ENCODE peak calls at places on chromosomes 13 and 19, in eight cellular contexts. L is A549, I is body of pancreas, P is adrenal gland, R is ovary, B is sigmoid colon, O is testis, U is uterus. G is an unnamed sample.
A peak's percentile ranks its signal among the peaks of the same experiment; 100 is the strongest.

GRCh38 chr19:33390120-33390907 is 16.8 kb downstream of the CEBPG start:
- DNase-seq in P (no peak), U (peak; percentile 88), L (no peak), I (peak; percentile 39), R (peak; percentile 65), B (peak; percentile 91), O (peak; percentile 62), G (no peak)

GRCh38 chr13:98984118-98984517 is 6.3 kb upstream of the DOCK9 start:
- DNase-seq in P (no peak), U (no peak), L (no peak), O (no peak), R (no peak), B (no peak), I (no peak), G (no peak)

GRCh38 chr19:33580026-33580644 is 41.6 kb upstream of the CHST8 start:
- DNase-seq in U (no peak), P (no peak), L (no peak), R (no peak), I (peak; percentile 30), O (no peak), B (no peak), G (no peak)

GRCh38 chr19:31612873-31613272 is 263.6 kb upstream of the TSHZ3 start:
- DNase-seq in R (no peak), O (no peak), I (no peak), B (no peak), U (no peak), P (no peak), L (no peak), G (no peak)

GRCh38 chr19:47430041-47430802 is 10.9 kb upstream of the MEIS3 start:
- DNase-seq in U (no peak), L (no peak), B (no peak), P (peak; percentile 65), O (peak; percentile 56), R (no peak), I (peak; percentile 51), G (peak; percentile 43)

GRCh38 chr19:51511353-51511752 is 9.8 kb upstream of the SIGLEC12 start:
- DNase-seq in I (no peak), U (no peak), B (no peak), P (no peak), L (no peak), O (peak; percentile 23), R (no peak), G (peak; percentile 38)

GRCh38 chr19:14413765-14414171 is 5.4 kb downstream of the DDX39A start:
- DNase-seq in U (no peak), P (no peak), R (no peak), O (no peak), I (no peak), B (no peak), L (no peak), G (no peak)

GRCh38 chr13:90205911-90206310 is 1141.6 kb upstream of the MIR17HG start:
- DNase-seq in R (no peak), O (no peak), B (no peak), U (no peak), P (no peak), I (no peak), L (no peak), G (no peak)

GRCh38 chr13:47332149-47332548 is 435.3 kb upstream of the HTR2A start:
- DNase-seq in O (no peak), R (no peak), B (no peak), P (no peak), U (no peak), I (no peak), L (no peak), G (no peak)

GRCh38 chr19:19599190-19599535 is 19.3 kb downstream of the PBX4 start:
- DNase-seq in R (no peak), B (no peak), L (no peak), O (no peak), P (no peak), U (no peak), I (no peak), G (no peak)

GRCh38 chr13:99981115-99982020 is at the start of gene ZIC2:
- DNase-seq in O (no peak), U (no peak), R (peak; percentile 29), I (no peak), B (no peak), P (no peak), L (no peak), G (peak; percentile 70)

GRCh38 chr19:40689339-40690049 is 957 bp downstream of the NUMBL start:
- DNase-seq in R (peak; percentile 65), B (no peak), P (no peak), O (no peak), I (no peak), L (no peak), U (no peak), G (peak; percentile 52)

GRCh38 chr19:3817761-3818160 is 31.6 kb upstream of the MATK start:
- DNase-seq in B (no peak), P (no peak), U (no peak), R (no peak), I (no peak), O (no peak), L (no peak), G (no peak)
- TF ChIP-seq POLR2A in B (no peak), P (no peak), U (no peak), R (no peak), I (no peak), O (no peak), L (no peak), G (no peak)

GRCh38 chr19:8039231-8039630 is 13.3 kb upstream of the CCL25 start:
- DNase-seq in B (no peak), L (no peak), P (no peak), O (no peak), I (no peak), R (no peak), U (no peak), G (no peak)
- TF ChIP-seq POLR2A in B (no peak), L (no peak), P (no peak), O (no peak), I (no peak), R (no peak), U (no peak), G (no peak)

DNA sequence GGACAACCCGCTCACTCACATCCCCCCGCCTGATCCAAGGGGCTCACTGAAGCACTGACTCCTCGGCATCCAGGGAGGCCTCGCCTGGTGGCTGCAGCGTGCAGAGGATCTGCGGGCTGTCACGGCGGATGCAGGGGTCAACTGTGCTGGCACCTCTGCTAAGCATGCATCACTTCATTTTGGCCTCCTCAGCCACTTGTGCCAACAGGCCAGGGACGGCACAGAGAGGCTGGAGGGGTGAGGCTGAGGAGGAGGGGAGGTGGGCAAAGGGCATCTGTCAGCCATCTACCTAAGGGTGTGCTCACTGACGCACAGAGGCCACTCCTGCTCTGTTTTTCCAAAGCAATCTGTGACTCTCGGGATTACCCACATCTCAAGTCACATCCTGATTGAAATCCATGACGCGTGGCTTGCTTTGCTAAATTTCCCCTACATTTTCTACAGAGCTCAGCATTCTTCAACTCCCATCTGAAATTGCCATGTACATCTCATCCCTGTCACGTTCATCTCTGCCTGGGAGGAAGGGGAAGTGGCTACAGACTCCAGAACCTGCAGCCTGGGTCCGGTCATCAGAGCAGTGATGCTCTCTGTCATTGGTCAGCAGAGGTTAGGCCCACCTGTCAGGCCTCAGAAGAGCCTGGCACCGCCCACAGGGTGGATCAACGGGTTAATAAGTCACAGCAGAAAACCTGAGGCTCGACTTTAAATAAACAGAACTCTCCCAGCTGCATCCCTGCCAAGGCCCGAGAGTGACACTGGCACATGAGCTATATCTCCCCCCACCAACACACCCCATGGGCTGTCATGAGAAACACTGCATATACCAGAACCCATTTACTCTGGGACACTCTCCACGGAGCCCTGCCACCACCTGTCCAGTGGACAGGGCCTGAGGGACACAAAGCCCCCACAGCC is 17.6 kb downstream of the ELL start:
- DNase-seq in R (no peak), I (peak; percentile 66), U (no peak), L (no peak), P (no peak), O (no peak), B (no peak), G (no peak)
- TF ChIP-seq POLR2A in R (no peak), I (no peak), U (no peak), L (no peak), P (no peak), O (no peak), B (no peak), G (no peak)

GRCh38 chr13:30341815-30342570 is 34.6 kb upstream of the KATNAL1 start:
- DNase-seq in L (no peak), O (peak; percentile 85), I (peak; percentile 90), P (peak; percentile 93), B (peak; percentile 97), R (peak; percentile 77), U (peak; percentile 90), G (no peak)

GRCh38 chr13:30338331-30338851 is 31.0 kb upstream of the KATNAL1 start:
- DNase-seq in R (no peak), L (no peak), O (no peak), B (no peak), I (no peak), P (peak; percentile 83), U (no peak), G (peak; percentile 22)

GRCh38 chr13:30338952-30339351 is 31.6 kb upstream of the KATNAL1 start:
- DNase-seq in R (no peak), L (no peak), I (no peak), O (no peak), B (no peak), P (no peak), U (no peak), G (peak; percentile 10)

GRCh38 chr13:30340367-30341184 is 33.2 kb upstream of the KATNAL1 start:
- DNase-seq in B (peak; percentile 95), U (peak; percentile 84), I (peak; percentile 50), L (no peak), O (peak; percentile 40), P (peak; percentile 90), R (peak; percentile 45), G (peak; percentile 79)

DNA sequence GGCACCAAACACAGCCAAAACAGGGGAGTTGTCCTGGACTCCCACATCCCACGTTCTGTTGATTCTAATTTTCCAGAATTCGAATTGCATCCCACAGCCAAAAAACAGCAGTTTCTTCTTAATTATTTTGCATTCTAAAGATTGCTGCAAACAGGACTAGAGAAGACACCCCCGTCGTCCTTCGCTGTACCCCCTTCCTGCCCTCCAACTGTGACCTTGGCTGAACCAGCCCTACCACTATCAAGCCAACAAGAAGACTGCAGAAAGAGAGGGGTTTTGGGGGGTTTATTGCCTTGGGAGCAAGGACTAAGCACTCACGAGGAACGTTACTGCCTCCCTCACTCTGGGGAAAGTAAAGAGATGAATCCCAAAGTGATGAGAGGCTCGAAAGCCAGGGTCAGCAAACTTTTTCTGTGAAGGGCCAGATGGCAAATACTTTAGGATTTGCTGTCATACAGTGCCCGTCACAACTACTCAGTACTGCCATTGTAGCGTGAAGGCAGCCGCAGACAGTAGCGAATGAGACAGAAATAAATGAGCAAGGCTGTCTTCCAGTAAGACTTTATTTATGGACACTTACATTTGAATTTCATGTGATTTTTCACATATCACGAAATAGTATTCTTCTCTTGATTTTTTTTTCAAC is 32.5 kb upstream of the KATNAL1 start:
- DNase-seq in O (no peak), R (peak; percentile 74), L (no peak), I (no peak), P (no peak), U (peak; percentile 60), B (no peak), G (no peak)
- TF ChIP-seq POLR2A in O (no peak), R (no peak), L (no peak), I (no peak), P (no peak), U (no peak), B (no peak), G (no peak)

G was measured in erythroblast.